ENCODE peak calls at places on chromosomes 4 and X, in six cellular contexts. R, B, T, Z, D and O are unnamed samples.

GRCh38 chrX:68934922-68935321 is 106.1 kb downstream of the EFNB1 start:
- DNase-seq in R (no peak), B (no peak), T (no peak), Z (no peak), D (no peak), O (no peak)

GRCh38 chr4:181350578-181351420 is 892.4 kb upstream of the TENM3 start:
- DNase-seq in R (no peak), B (no peak), T (no peak), Z (peak), D (no peak), O (no peak)

GRCh38 chrX:100745806-100746537 is 14.1 kb upstream of the SYTL4 start:
- DNase-seq in R (no peak), B (no peak), T (no peak), Z (peak), D (peak), O (no peak)

GRCh38 chrX:22365460-22365859 is 92.7 kb downstream of the CBLL2 start:
- DNase-seq in R (no peak), B (no peak), T (no peak), Z (no peak), D (no peak), O (no peak)

GRCh38 chr4:114694770-114695169 is 96.2 kb downstream of the UGT8 start:
- DNase-seq in R (no peak), B (peak), T (no peak), Z (peak), D (no peak), O (no peak)

GRCh38 chrX:39944416-39944815 is 153.3 kb downstream of the BCOR start:
- DNase-seq in R (no peak), B (no peak), T (no peak), Z (no peak), D (no peak), O (no peak)

GRCh38 chrX:50402886-50403285 is 67.7 kb downstream of the DGKK start:
- DNase-seq in R (no peak), B (no peak), T (no peak), Z (no peak), D (no peak), O (no peak)

GRCh38 chr4:30744386-30744785 is 24.2 kb downstream of the PCDH7 start:
- DNase-seq in R (no peak), B (no peak), T (no peak), Z (no peak), D (no peak), O (no peak)

GRCh38 chrX:41457618-41458192 is 10.6 kb downstream of the NYX start:
- DNase-seq in R (no peak), B (no peak), T (no peak), Z (no peak), D (no peak), O (no peak)

GRCh38 chr4:182207806-182208483 is 35.3 kb upstream of the TENM3 start:
- DNase-seq in R (no peak), B (no peak), T (no peak), Z (no peak), D (no peak), O (no peak)

GRCh38 chr4:168509786-168510185 is 12.9 kb downstream of the PALLD start:
- DNase-seq in R (no peak), B (no peak), T (no peak), Z (no peak), D (no peak), O (no peak)

GRCh38 chr4:172709376-172709775 is 459.2 kb upstream of the GALNT7 start:
- DNase-seq in R (no peak), B (no peak), T (no peak), Z (peak), D (no peak), O (no peak)

GRCh38 chr4:187995322-187996207 is at the start of gene ZFP42:
- DNase-seq in R (no peak), B (no peak), T (no peak), Z (peak), D (no peak), O (no peak)

GRCh38 chr4:104693601-104694201 is 199.0 kb upstream of the CXXC4 start:
- DNase-seq in R (no peak), B (peak), T (no peak), Z (no peak), D (no peak), O (peak)

GRCh38 chr4:89509708-89510269 is 202.2 kb upstream of the GPRIN3 start:
- DNase-seq in R (no peak), B (peak), T (no peak), Z (no peak), D (no peak), O (peak)

GRCh38 chr4:152951348-152951747 is 15.2 kb downstream of the FHDC1 start:
- DNase-seq in R (no peak), B (no peak), T (no peak), Z (no peak), D (no peak), O (no peak)

GRCh38 chr4:185811509-185812364 is at the start of gene SORBS2:
- DNase-seq in R (peak), B (peak), T (peak), Z (peak), D (peak), O (peak)

GRCh38 chr4:173448557-173448918 is 49.6 kb upstream of the SCRG1 start:
- DNase-seq in R (no peak), B (no peak), T (no peak), Z (no peak), D (no peak), O (no peak)

GRCh38 chrX:150870487-150871340 is 27.8 kb downstream of the CD99L2 start:
- DNase-seq in R (no peak), B (no peak), T (no peak), Z (no peak), D (no peak), O (no peak)

GRCh38 chr4:127780598-127780997 is 1.5 kb upstream of the HSPA4L start:
- DNase-seq in R (no peak), B (no peak), T (no peak), Z (no peak), D (peak), O (no peak)

GRCh38 chr4:152115794-152116193 is 355.0 kb upstream of the GATB start:
- DNase-seq in R (no peak), B (peak), T (no peak), Z (no peak), D (peak), O (no peak)

GRCh38 chr4:89303177-89303576 is 4.4 kb downstream of the GPRIN3 start:
- DNase-seq in R (peak), B (no peak), T (no peak), Z (no peak), D (no peak), O (no peak)

GRCh38 chrX:73836956-73837477 is 274.0 kb downstream of the CHIC1 start:
- DNase-seq in R (no peak), B (no peak), T (no peak), Z (no peak), D (no peak), O (no peak)

GRCh38 chr4:151901631-151902030 is 140.8 kb upstream of the GATB start:
- DNase-seq in R (no peak), B (no peak), T (no peak), Z (no peak), D (no peak), O (no peak)

DNA sequence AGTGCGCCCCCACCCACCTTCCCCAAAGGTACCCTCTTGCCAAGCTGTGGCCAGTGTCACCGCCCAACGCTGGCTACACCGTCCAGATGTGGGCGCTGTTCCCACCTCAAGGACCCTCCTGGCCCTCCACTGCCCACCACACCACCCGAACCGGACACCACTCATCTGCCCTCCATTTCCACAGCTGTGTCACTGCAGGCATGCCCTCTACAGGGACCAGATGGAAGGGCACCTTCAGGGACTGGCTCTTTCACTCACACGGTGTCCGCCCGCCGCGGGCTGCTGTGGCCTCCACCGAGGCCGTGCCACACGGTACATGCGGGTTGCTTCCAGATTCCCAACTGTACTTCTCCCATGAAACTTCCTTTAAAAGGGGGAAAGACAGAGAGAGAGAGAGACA is 87.7 kb downstream of the FAM53A start:
- DNase-seq in R (peak), B (no peak), T (no peak), Z (no peak), D (no peak), O (no peak)
- TF ChIP-seq CTCF in R (no peak), B (no peak), T (no peak), Z (no peak), D (no peak), O (no peak)

DNA sequence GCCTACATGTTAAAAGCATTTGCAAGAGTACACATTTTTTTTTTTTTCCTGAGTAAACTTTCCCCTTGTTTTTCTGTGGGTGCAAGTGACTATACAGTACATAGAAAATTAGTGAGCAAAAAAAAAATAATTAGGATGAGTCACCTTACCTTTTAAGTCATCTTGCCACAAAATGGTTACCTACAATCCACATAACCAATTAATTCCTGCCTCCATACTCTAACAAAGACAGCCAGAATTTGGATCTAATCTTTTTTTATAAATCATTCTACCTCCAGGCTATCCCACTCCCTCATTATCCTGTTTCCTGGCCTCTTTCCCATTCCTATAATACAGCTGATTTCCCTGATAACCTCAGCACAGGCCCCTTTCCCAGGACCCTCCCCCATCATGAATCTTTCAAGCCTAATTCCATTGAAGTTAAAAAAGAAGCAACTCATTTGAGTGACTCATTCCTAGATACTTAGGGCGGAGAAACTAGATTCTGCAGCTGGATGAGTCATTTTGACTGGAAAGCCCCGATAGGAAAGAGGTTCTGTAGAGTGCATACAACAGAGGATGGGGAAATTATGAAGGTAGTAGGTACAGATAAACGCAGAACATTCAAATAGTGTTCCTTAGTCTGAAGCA is 128.2 kb downstream of the C4orf51 start:
- DNase-seq in R (no peak), B (peak), T (no peak), Z (no peak), D (no peak), O (peak)
- H3K4me3 ChIP-seq in R (no peak), B (peak), T (no peak), Z (no peak), D (no peak), O (no peak)

GRCh38 chrX:103249805-103250204 is 5.2 kb downstream of the TCEAL8 start:
- DNase-seq in R (no peak), B (no peak), T (no peak), Z (no peak), D (no peak), O (no peak)

GRCh38 chrX:103250977-103251376 is 4.0 kb downstream of the TCEAL8 start:
- DNase-seq in R (no peak), B (no peak), T (no peak), Z (no peak), D (no peak), O (no peak)

GRCh38 chrX:103254171-103254824 is 657 bp downstream of the TCEAL8 start:
- DNase-seq in R (peak), B (peak), T (peak), Z (peak), D (peak), O (no peak)

GRCh38 chrX:103253608-103254007 is 1.3 kb downstream of the TCEAL8 start:
- DNase-seq in R (no peak), B (no peak), T (no peak), Z (peak), D (no peak), O (no peak)

DNA sequence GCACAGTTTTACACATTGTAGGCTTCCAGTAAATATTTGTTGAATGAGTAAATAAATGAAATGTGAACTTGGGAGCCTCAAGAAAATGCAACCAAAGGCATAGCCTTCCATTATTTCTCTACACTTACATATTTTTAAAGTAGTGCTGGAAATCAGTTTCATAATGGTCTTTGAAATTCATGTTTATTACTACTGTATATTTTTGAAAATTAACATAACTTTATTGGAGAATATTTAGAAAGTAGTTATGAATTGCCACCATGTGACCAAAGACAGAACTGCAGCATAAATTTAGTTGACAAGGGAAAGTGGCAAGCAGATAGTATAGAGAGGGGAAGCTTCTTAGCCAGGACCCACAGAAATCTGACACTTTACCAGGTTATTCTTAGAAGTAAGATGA is 6.4 kb downstream of the TCEAL8 start:
- DNase-seq in R (no peak), B (peak), T (no peak), Z (no peak), D (no peak), O (no peak)
- TF ChIP-seq CTCF in R (peak), B (peak), T (no peak), Z (peak), D (no peak), O (peak)

DNA sequence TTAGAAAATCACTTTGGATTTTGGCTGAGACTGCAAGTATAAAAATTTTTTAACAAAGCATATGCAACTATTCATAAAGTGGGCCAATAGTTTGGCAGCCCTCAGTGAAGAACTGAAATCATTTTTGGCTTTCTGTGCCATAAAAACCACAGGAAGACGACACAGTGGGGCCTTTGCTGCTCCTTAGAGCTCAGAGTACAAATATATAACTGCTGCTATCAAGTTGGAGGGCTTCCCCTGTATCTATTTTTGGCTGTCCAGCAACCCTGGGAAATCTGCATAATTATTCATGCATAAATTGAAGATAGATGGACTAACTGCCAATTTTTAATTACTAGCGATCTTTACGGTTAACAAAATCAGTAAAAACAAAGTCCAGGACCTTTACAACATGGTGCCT is 51.5 kb upstream of the FTHL17 start:
- DNase-seq in R (no peak), B (no peak), T (no peak), Z (no peak), D (no peak), O (no peak)
- H3K4me3 ChIP-seq in R (no peak), B (no peak), T (no peak), Z (no peak), D (no peak), O (no peak)

GRCh38 chr4:77430847-77431246 is 174.8 kb upstream of the CXCL13 start:
- DNase-seq in R (no peak), B (no peak), T (no peak), Z (peak), D (no peak), O (no peak)
- TF ChIP-seq CTCF in R (no peak), B (no peak), T (no peak), Z (peak), D (no peak), O (peak)